ENCODE peak calls at places on chromosome 19, in six cellular contexts. One of them, this sample, is unnamed.

GRCh38 chr19:5137571-5138124 is 168.7 kb downstream of the KDM4B start:
- DNase-seq in activated naive CD4-positive, alpha-beta T cell treated with anti-CD3 and anti-CD28 coated beads, Interleukin-2, amount 10 ng/mL, durations not matched to agents 7 days and 5 days: no peak
- DNase-seq in fibroblast of the aortic adventitia: no peak
- DNase-seq in endothelial cell: no peak
- DNase-seq in DMS 273 treated with DMSO at 0.1 percent for 48 hours: no peak
- DNase-seq in lower leg skin: no peak
- DNase-seq in this sample: no peak

GRCh38 chr19:4730740-4731171 is 7.1 kb upstream of the DPP9 start:
- DNase-seq in endothelial cell: peak; percentile 59
- DNase-seq in lower leg skin: no peak
- DNase-seq in activated naive CD4-positive, alpha-beta T cell treated with anti-CD3 and anti-CD28 coated beads, Interleukin-2, amount 10 ng/mL, durations not matched to agents 7 days and 5 days: peak; percentile 74
- DNase-seq in fibroblast of the aortic adventitia: no peak
- DNase-seq in DMS 273 treated with DMSO at 0.1 percent for 48 hours: no peak
- DNase-seq in this sample: peak; percentile 74

GRCh38 chr19:2546128-2547032 is 70.5 kb downstream of the GADD45B start:
- DNase-seq in lower leg skin: peak; percentile 79
- DNase-seq in fibroblast of the aortic adventitia: no peak
- DNase-seq in endothelial cell: no peak
- DNase-seq in DMS 273 treated with DMSO at 0.1 percent for 48 hours: no peak
- DNase-seq in activated naive CD4-positive, alpha-beta T cell treated with anti-CD3 and anti-CD28 coated beads, Interleukin-2, amount 10 ng/mL, durations not matched to agents 7 days and 5 days: no peak
- DNase-seq in this sample: no peak

GRCh38 chr19:39681416-39681815 is 22.9 kb upstream of the LGALS14 start:
- DNase-seq in lower leg skin: no peak
- DNase-seq in fibroblast of the aortic adventitia: no peak
- DNase-seq in DMS 273 treated with DMSO at 0.1 percent for 48 hours: no peak
- DNase-seq in endothelial cell: no peak
- DNase-seq in activated naive CD4-positive, alpha-beta T cell treated with anti-CD3 and anti-CD28 coated beads, Interleukin-2, amount 10 ng/mL, durations not matched to agents 7 days and 5 days: no peak
- DNase-seq in this sample: no peak

GRCh38 chr19:30226464-30227070 is 145.6 kb upstream of the ZNF536 start:
- DNase-seq in activated naive CD4-positive, alpha-beta T cell treated with anti-CD3 and anti-CD28 coated beads, Interleukin-2, amount 10 ng/mL, durations not matched to agents 7 days and 5 days: no peak
- DNase-seq in endothelial cell: no peak
- DNase-seq in fibroblast of the aortic adventitia: no peak
- DNase-seq in DMS 273 treated with DMSO at 0.1 percent for 48 hours: no peak
- DNase-seq in lower leg skin: no peak
- DNase-seq in this sample: no peak

GRCh38 chr19:17073869-17074627 is 1.2 kb downstream of the HAUS8 start:
- DNase-seq in fibroblast of the aortic adventitia: no peak
- DNase-seq in DMS 273 treated with DMSO at 0.1 percent for 48 hours: no peak
- DNase-seq in activated naive CD4-positive, alpha-beta T cell treated with anti-CD3 and anti-CD28 coated beads, Interleukin-2, amount 10 ng/mL, durations not matched to agents 7 days and 5 days: peak; percentile 35
- DNase-seq in endothelial cell: no peak
- DNase-seq in lower leg skin: no peak
- DNase-seq in this sample: no peak

GRCh38 chr19:11534538-11534937 is 4.1 kb upstream of the CNN1 start:
- DNase-seq in DMS 273 treated with DMSO at 0.1 percent for 48 hours: no peak
- DNase-seq in endothelial cell: no peak
- DNase-seq in activated naive CD4-positive, alpha-beta T cell treated with anti-CD3 and anti-CD28 coated beads, Interleukin-2, amount 10 ng/mL, durations not matched to agents 7 days and 5 days: no peak
- DNase-seq in lower leg skin: no peak
- DNase-seq in fibroblast of the aortic adventitia: no peak
- DNase-seq in this sample: no peak

GRCh38 chr19:11138659-11139526 is 16.7 kb downstream of the SPC24 start:
- DNase-seq in activated naive CD4-positive, alpha-beta T cell treated with anti-CD3 and anti-CD28 coated beads, Interleukin-2, amount 10 ng/mL, durations not matched to agents 7 days and 5 days: no peak
- DNase-seq in fibroblast of the aortic adventitia: peak; percentile 77
- DNase-seq in lower leg skin: peak; percentile 66
- DNase-seq in endothelial cell: peak; percentile 47
- DNase-seq in DMS 273 treated with DMSO at 0.1 percent for 48 hours: peak; percentile 49
- DNase-seq in this sample: no peak

GRCh38 chr19:45595814-45596213 is 6.2 kb downstream of the GPR4 start:
- DNase-seq in fibroblast of the aortic adventitia: peak; percentile 58
- DNase-seq in activated naive CD4-positive, alpha-beta T cell treated with anti-CD3 and anti-CD28 coated beads, Interleukin-2, amount 10 ng/mL, durations not matched to agents 7 days and 5 days: no peak
- DNase-seq in DMS 273 treated with DMSO at 0.1 percent for 48 hours: no peak
- DNase-seq in lower leg skin: no peak
- DNase-seq in endothelial cell: no peak
- DNase-seq in this sample: no peak

GRCh38 chr19:48806518-48806817 is 4.4 kb downstream of the BCAT2 start:
- DNase-seq in endothelial cell: no peak
- DNase-seq in fibroblast of the aortic adventitia: no peak
- DNase-seq in activated naive CD4-positive, alpha-beta T cell treated with anti-CD3 and anti-CD28 coated beads, Interleukin-2, amount 10 ng/mL, durations not matched to agents 7 days and 5 days: peak; percentile 68
- DNase-seq in lower leg skin: no peak
- DNase-seq in DMS 273 treated with DMSO at 0.1 percent for 48 hours: peak; percentile 27
- DNase-seq in this sample: no peak

GRCh38 chr19:49061445-49061844 is 3.2 kb downstream of the NTF4 start:
- DNase-seq in endothelial cell: no peak
- DNase-seq in fibroblast of the aortic adventitia: no peak
- DNase-seq in DMS 273 treated with DMSO at 0.1 percent for 48 hours: no peak
- DNase-seq in lower leg skin: no peak
- DNase-seq in activated naive CD4-positive, alpha-beta T cell treated with anti-CD3 and anti-CD28 coated beads, Interleukin-2, amount 10 ng/mL, durations not matched to agents 7 days and 5 days: no peak
- DNase-seq in this sample: no peak

GRCh38 chr19:21158523-21159135 is 16.8 kb downstream of the ZNF431 start:
- DNase-seq in activated naive CD4-positive, alpha-beta T cell treated with anti-CD3 and anti-CD28 coated beads, Interleukin-2, amount 10 ng/mL, durations not matched to agents 7 days and 5 days: no peak
- DNase-seq in lower leg skin: no peak
- DNase-seq in fibroblast of the aortic adventitia: peak; percentile 66
- DNase-seq in endothelial cell: no peak
- DNase-seq in DMS 273 treated with DMSO at 0.1 percent for 48 hours: no peak
- DNase-seq in this sample: no peak

GRCh38 chr19:16920816-16921529 is 32.2 kb downstream of the F2RL3 start:
- DNase-seq in activated naive CD4-positive, alpha-beta T cell treated with anti-CD3 and anti-CD28 coated beads, Interleukin-2, amount 10 ng/mL, durations not matched to agents 7 days and 5 days: peak; percentile 10
- DNase-seq in lower leg skin: no peak
- DNase-seq in fibroblast of the aortic adventitia: peak; percentile 80
- DNase-seq in DMS 273 treated with DMSO at 0.1 percent for 48 hours: no peak
- DNase-seq in endothelial cell: no peak
- DNase-seq in this sample: no peak

GRCh38 chr19:23002690-23003422 is at the start of gene ZNF728:
- DNase-seq in fibroblast of the aortic adventitia: no peak
- DNase-seq in activated naive CD4-positive, alpha-beta T cell treated with anti-CD3 and anti-CD28 coated beads, Interleukin-2, amount 10 ng/mL, durations not matched to agents 7 days and 5 days: no peak
- DNase-seq in endothelial cell: no peak
- DNase-seq in lower leg skin: no peak
- DNase-seq in DMS 273 treated with DMSO at 0.1 percent for 48 hours: no peak
- DNase-seq in this sample: no peak

GRCh38 chr19:57302020-57302465 is 18.2 kb upstream of the ZNF543 start:
- DNase-seq in fibroblast of the aortic adventitia: peak; percentile 98
- DNase-seq in activated naive CD4-positive, alpha-beta T cell treated with anti-CD3 and anti-CD28 coated beads, Interleukin-2, amount 10 ng/mL, durations not matched to agents 7 days and 5 days: no peak
- DNase-seq in endothelial cell: no peak
- DNase-seq in lower leg skin: peak; percentile 65
- DNase-seq in DMS 273 treated with DMSO at 0.1 percent for 48 hours: peak; percentile 45
- DNase-seq in this sample: no peak

GRCh38 chr19:38228491-38229439 is 4.7 kb upstream of the DPF1 start:
- DNase-seq in activated naive CD4-positive, alpha-beta T cell treated with anti-CD3 and anti-CD28 coated beads, Interleukin-2, amount 10 ng/mL, durations not matched to agents 7 days and 5 days: no peak
- DNase-seq in fibroblast of the aortic adventitia: no peak
- DNase-seq in endothelial cell: no peak
- DNase-seq in lower leg skin: no peak
- DNase-seq in DMS 273 treated with DMSO at 0.1 percent for 48 hours: no peak
- DNase-seq in this sample: no peak

This sample was measured in activated CD8-positive, alpha-beta T cell treated with anti-CD3 and anti-CD28 coated beads, Interleukin-2, amount 10 ng/mL, durations not matched to agents 7 days and 5 days.